ENCODE peak calls at places on chromosome 17, in five cellular contexts. J, P, H, E and L are unnamed samples.

GRCh38 chr17:8911205-8911604 is 43.7 kb upstream of the PIK3R6 start:
- DNase-seq in J (no peak), P (no peak), H (peak; percentile 9), E (no peak), L (no peak)

GRCh38 chr17:17141279-17141678 is 64.9 kb downstream of the PLD6 start:
- DNase-seq in J (no peak), P (no peak), H (no peak), E (no peak), L (no peak)

GRCh38 chr17:55635253-55635766 is 87.4 kb downstream of the TMEM100 start:
- DNase-seq in J (no peak), P (no peak), H (no peak), E (no peak), L (no peak)

GRCh38 chr17:30952645-30953393 is 18.0 kb upstream of the RNF135 start:
- DNase-seq in J (no peak), P (no peak), H (no peak), E (no peak), L (no peak)

GRCh38 chr17:63542942-63543821 is 7.1 kb upstream of the DCAF7 start:
- DNase-seq in J (no peak), P (no peak), H (no peak), E (no peak), L (no peak)

GRCh38 chr17:59505610-59506276 is 59.7 kb upstream of the DHX40 start:
- DNase-seq in J (no peak), P (no peak), H (no peak), E (no peak), L (no peak)

GRCh38 chr17:14616508-14616907 is 315.6 kb downstream of the HS3ST3B1 start:
- DNase-seq in J (no peak), P (no peak), H (no peak), E (no peak), L (no peak)

GRCh38 chr17:57470906-57471305 is 214.6 kb downstream of the MSI2 start:
- DNase-seq in J (no peak), P (no peak), H (no peak), E (peak; percentile 30), L (no peak)